ENCODE peak calls at places on chromosomes 7 and 10, in seven cellular contexts. Q, J, S, N, X, H and F are unnamed samples. For H3K36me3, the result is how much of the 10 kb centered on the place peaks cover.

GRCh38 chr7:5677538-5678294 is 103.7 kb downstream of the RNF216 start:
- DNase-seq in Q (peak), J (no peak), S (peak), N (no peak), X (peak), H (peak), F (peak)

GRCh38 chr7:43325595-43325994 is 213.1 kb downstream of the HECW1 start:
- DNase-seq in Q (no peak), J (no peak), S (no peak), N (no peak), X (no peak), H (no peak), F (no peak)

GRCh38 chr10:47435081-47435480 is 48.8 kb downstream of the ANXA8 start:
- DNase-seq in Q (no peak), J (no peak), S (no peak), N (no peak), X (no peak), H (no peak), F (no peak)

GRCh38 chr10:47020491-47020890 is 109.3 kb downstream of the PTPN20 start:
- DNase-seq in Q (no peak), J (no peak), S (peak), N (no peak), X (no peak), H (no peak), F (no peak)

GRCh38 chr10:13990918-13991317 is 339.8 kb downstream of the FRMD4A start:
- DNase-seq in Q (peak), J (no peak), S (peak), N (peak), X (no peak), H (no peak), F (no peak)

GRCh38 chr7:1275685-1276424 is 43.2 kb downstream of the UNCX start:
- DNase-seq in Q (no peak), J (no peak), S (no peak), N (no peak), X (no peak), H (no peak), F (no peak)

GRCh38 chr7:121547341-121548092 is 151.4 kb upstream of the FAM3C start:
- DNase-seq in Q (no peak), J (no peak), S (peak), N (no peak), X (no peak), H (no peak), F (no peak)

GRCh38 chr10:127577376-127577775 is 28.3 kb downstream of the NPS start:
- DNase-seq in Q (no peak), J (no peak), S (peak), N (no peak), X (no peak), H (no peak), F (no peak)

GRCh38 chr10:128775743-128776142 is 649.5 kb upstream of the MKI67 start:
- DNase-seq in Q (no peak), J (no peak), S (no peak), N (no peak), X (no peak), H (no peak), F (no peak)

GRCh38 chr10:124296121-124296812 is 122.5 kb downstream of the OAT start:
- DNase-seq in Q (no peak), J (no peak), S (no peak), N (no peak), X (no peak), H (no peak), F (peak)

GRCh38 chr7:77808517-77808916 is 9.9 kb downstream of the PHTF2 start:
- DNase-seq in Q (no peak), J (no peak), S (no peak), N (no peak), X (no peak), H (no peak), F (no peak)

GRCh38 chr7:155395176-155395797 is 62.6 kb upstream of the EN2 start:
- DNase-seq in Q (no peak), J (no peak), S (no peak), N (no peak), X (no peak), H (no peak), F (no peak)

GRCh38 chr7:11946794-11947193 is 114.8 kb upstream of the THSD7A start:
- DNase-seq in Q (no peak), J (no peak), S (no peak), N (no peak), X (no peak), H (no peak), F (no peak)

GRCh38 chr10:101562231-101562630 is 25.8 kb downstream of the POLL start:
- DNase-seq in Q (no peak), J (no peak), S (no peak), N (no peak), X (no peak), H (no peak), F (no peak)

GRCh38 chr7:115968166-115968565 is 62.4 kb downstream of the TFEC start:
- DNase-seq in Q (no peak), J (no peak), S (no peak), N (no peak), X (no peak), H (no peak), F (no peak)

GRCh38 chr7:45290880-45291279 is 133.3 kb downstream of the RAMP3 start:
- DNase-seq in Q (no peak), J (no peak), S (no peak), N (no peak), X (no peak), H (no peak), F (no peak)

GRCh38 chr10:75051308-75051707 is 60.1 kb upstream of the SAMD8 start:
- DNase-seq in Q (no peak), J (no peak), S (no peak), N (no peak), X (no peak), H (no peak), F (no peak)

GRCh38 chr10:47383254-47384147 is 592 bp downstream of the ZNF488 start:
- DNase-seq in Q (no peak), J (no peak), S (no peak), N (no peak), X (no peak), H (no peak), F (no peak)

GRCh38 chr7:53473371-53473770 is 437.9 kb downstream of the POM121L12 start:
- DNase-seq in Q (no peak), J (no peak), S (no peak), N (no peak), X (no peak), H (no peak), F (no peak)

GRCh38 chr7:18685961-18686360 is 190.4 kb downstream of the HDAC9 start:
- DNase-seq in Q (no peak), J (no peak), S (peak), N (no peak), X (no peak), H (no peak), F (no peak)

GRCh38 chr10:127163632-127164031 is 32.8 kb downstream of the INSYN2A start:
- DNase-seq in Q (no peak), J (no peak), S (no peak), N (no peak), X (no peak), H (no peak), F (no peak)

GRCh38 chr10:22849077-22849810 is 78.6 kb upstream of the ARMC3 start:
- DNase-seq in Q (peak), J (no peak), S (no peak), N (peak), X (peak), H (peak), F (peak)

GRCh38 chr7:66952343-66953043 is 31.5 kb downstream of the TMEM248 start:
- DNase-seq in Q (no peak), J (no peak), S (peak), N (no peak), X (no peak), H (no peak), F (no peak)

GRCh38 chr7:27197137-27198042 is 2.5 kb downstream of the HOXA13 start:
- DNase-seq in Q (no peak), J (no peak), S (no peak), N (no peak), X (no peak), H (no peak), F (no peak)

GRCh38 chr7:25025218-25025671 is 45.3 kb upstream of the OSBPL3 start:
- DNase-seq in Q (no peak), J (no peak), S (peak), N (no peak), X (no peak), H (no peak), F (no peak)

GRCh38 chr10:18767981-18768380 is 108.8 kb downstream of the ARL5B start:
- DNase-seq in Q (no peak), J (no peak), S (no peak), N (no peak), X (no peak), H (no peak), F (no peak)

GRCh38 chr7:79090543-79090942 is 362.9 kb downstream of the MAGI2 start:
- DNase-seq in Q (no peak), J (no peak), S (peak), N (no peak), X (no peak), H (no peak), F (no peak)

GRCh38 chr10:958106-958505 is 26.6 kb upstream of the LARP4B start:
- DNase-seq in Q (no peak), J (no peak), S (no peak), N (no peak), X (no peak), H (no peak), F (no peak)

GRCh38 chr10:114304017-114304565 is 65.0 kb downstream of the VWA2 start:
- DNase-seq in Q (peak), J (no peak), S (peak), N (peak), X (peak), H (peak), F (peak)

GRCh38 chr7:64307254-64308018 is 6.3 kb upstream of the ZNF736 start:
- DNase-seq in Q (peak), J (peak), S (peak), N (peak), X (peak), H (peak), F (peak)

GRCh38 chr10:42875792-42876191 is 93.2 kb downstream of the BMS1 start:
- DNase-seq in Q (no peak), J (no peak), S (peak), N (no peak), X (peak), H (no peak), F (no peak)

GRCh38 chr10:17768957-17769356 is 17.0 kb downstream of the TMEM236 start:
- DNase-seq in Q (no peak), J (no peak), S (peak), N (no peak), X (no peak), H (no peak), F (no peak)

GRCh38 chr10:109616356-109616755 is 307.0 kb downstream of the XPNPEP1 start:
- DNase-seq in Q (no peak), J (no peak), S (no peak), N (no peak), X (no peak), H (no peak), F (no peak)
- TF ChIP-seq POLR2A in Q (no peak), J (no peak), S (no peak), N (no peak), X (no peak), H (no peak), F (no peak)

GRCh38 chr7:114923403-114923713 is 1.5 kb downstream of the MDFIC start:
- DNase-seq in Q (no peak), J (no peak), S (no peak), N (no peak), X (no peak), H (no peak), F (no peak)
- TF ChIP-seq CTCF in Q (no peak), J (no peak), S (no peak), N (no peak), X (no peak), H (no peak), F (no peak)

DNA sequence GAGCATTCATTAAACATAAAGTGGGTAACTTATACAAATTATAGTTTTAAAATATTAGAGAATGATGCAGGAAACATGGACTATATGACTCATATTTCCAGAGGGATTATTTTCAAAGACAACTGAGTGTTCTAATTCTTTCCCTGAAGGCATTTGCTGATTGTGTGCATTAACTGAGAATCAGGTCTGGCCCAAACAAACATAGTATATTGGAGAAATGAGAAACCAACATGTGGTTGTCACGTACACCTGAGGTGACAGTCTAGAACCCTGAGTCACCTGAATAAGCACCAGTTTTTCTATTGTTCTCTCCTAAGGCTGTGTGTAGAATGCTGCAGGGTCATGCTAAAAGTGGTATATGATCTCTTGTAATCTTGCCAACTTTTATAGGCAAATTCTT is 1125.7 kb downstream of the XPNPEP1 start:
- DNase-seq in Q (no peak), J (no peak), S (no peak), N (no peak), X (no peak), H (no peak), F (no peak)
- H3K36me3 ChIP-seq in Q (under half), J (under half), S (under half), N (under half), X (under half), H (under half), F (under half)

GRCh38 chr10:4984971-4985594 is 18.6 kb downstream of the AKR1C2 start:
- DNase-seq in Q (no peak), J (no peak), S (peak), N (no peak), X (no peak), H (no peak), F (peak)

GRCh38 chr10:4982764-4983226 is 19.6 kb downstream of the AKR1C1 start:
- DNase-seq in Q (peak), J (no peak), S (peak), N (no peak), X (no peak), H (no peak), F (no peak)

GRCh38 chr10:4981722-4982471 is 18.7 kb downstream of the AKR1C1 start:
- DNase-seq in Q (peak), J (no peak), S (peak), N (no peak), X (peak), H (peak), F (peak)

GRCh38 chr10:4984223-4984622 is 19.4 kb downstream of the AKR1C2 start:
- DNase-seq in Q (no peak), J (no peak), S (no peak), N (no peak), X (no peak), H (no peak), F (peak)

DNA sequence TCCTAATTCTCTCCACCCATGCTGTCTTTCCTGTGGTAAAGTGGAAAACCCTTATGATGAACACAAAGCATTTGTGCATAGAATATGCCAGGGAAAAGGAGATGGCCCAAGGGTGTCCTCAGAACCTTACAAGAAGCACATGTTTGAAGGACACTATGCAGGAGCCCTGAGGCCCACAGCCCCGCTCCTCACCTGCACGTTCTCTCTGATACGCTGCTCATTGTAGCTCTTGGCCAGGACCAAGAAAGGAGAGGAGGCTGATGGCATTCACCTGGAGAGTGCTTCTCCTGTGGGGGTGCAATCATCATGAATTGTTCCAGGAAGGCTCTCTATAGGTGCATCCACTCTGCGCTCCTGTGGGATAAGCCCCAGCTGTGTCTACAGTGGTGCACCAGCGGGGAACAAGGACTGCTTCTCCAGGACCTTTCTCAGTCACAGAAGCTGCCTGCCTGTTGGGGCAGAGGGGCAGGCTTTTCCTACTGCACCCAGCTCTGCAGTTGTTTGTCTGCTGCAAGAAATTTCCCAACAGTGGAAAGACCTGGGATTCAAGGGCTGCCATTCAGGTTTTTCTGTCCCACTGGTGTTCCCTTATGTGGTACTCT is 19.9 kb downstream of the AKR1C2 start:
- DNase-seq in Q (no peak), J (no peak), S (no peak), N (no peak), X (no peak), H (no peak), F (no peak)
- TF ChIP-seq POLR2A in Q (no peak), J (no peak), S (no peak), N (no peak), X (no peak), H (no peak), F (peak)

GRCh38 chr7:114423218-114423496 is 8.5 kb downstream of the FOXP2 start:
- DNase-seq in Q (no peak), J (no peak), S (no peak), N (no peak), X (no peak), H (no peak), F (no peak)

GRCh38 chr7:114426824-114427223 is 12.2 kb downstream of the FOXP2 start:
- DNase-seq in Q (no peak), J (no peak), S (peak), N (no peak), X (no peak), H (no peak), F (no peak)

GRCh38 chr7:114419441-114420107 is 5.0 kb downstream of the FOXP2 start:
- DNase-seq in Q (no peak), J (no peak), S (peak), N (no peak), X (no peak), H (no peak), F (no peak)

GRCh38 chr7:114426380-114426779 is 11.8 kb downstream of the FOXP2 start:
- DNase-seq in Q (no peak), J (no peak), S (no peak), N (no peak), X (no peak), H (no peak), F (no peak)

DNA sequence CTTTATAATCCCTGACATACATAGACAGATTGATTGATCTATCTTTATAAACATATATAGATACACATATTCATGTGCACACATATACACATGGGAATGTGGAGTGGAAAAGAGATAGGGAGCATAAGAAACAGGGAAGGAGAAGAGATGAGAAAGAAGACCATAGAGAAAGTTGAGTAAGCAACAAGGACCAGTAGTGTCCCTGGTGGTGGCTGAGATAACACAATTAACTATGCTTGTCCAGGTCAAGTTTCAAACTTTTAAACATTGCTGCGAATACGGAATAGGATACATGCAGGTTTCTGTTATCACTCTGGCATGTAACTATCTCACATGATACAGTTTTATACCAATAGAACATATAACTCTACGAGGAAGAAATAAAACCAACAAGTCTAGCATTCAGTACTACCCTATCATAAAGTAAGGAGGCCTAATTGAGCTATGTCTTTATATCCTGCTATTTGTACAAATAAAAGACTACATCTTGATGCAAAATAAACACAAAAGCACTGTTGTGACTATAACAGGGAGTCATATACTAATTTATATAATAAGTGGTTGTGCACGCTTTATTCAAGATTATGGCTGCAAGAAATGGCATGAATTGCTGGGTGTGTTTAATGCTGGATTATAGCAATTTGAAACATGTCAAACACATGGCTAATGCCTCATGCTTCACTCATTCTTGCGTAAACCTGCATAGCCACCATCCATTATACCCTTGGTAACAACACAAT is 8.0 kb downstream of the FOXP2 start:
- DNase-seq in Q (no peak), J (no peak), S (no peak), N (no peak), X (no peak), H (no peak), F (no peak)
- TF ChIP-seq CTCF in Q (peak), J (peak), S (peak), N (no peak), X (no peak), H (no peak), F (no peak)

GRCh38 chr7:99011341-99011705 is 132.6 kb downstream of the SMURF1 start:
- DNase-seq in Q (no peak), J (no peak), S (no peak), N (peak), X (no peak), H (no peak), F (no peak)
- H3K36me3 ChIP-seq in Q (under half), J (half or more), S (half or more), N (under half), X (under half), H (under half), F (under half)

GRCh38 chr10:67812007-67812406 is 26.0 kb downstream of the DNAJC12 start:
- DNase-seq in Q (no peak), J (no peak), S (no peak), N (no peak), X (no peak), H (no peak), F (no peak)
- TF ChIP-seq POLR2A in Q (no peak), J (no peak), S (no peak), N (no peak), X (no peak), H (no peak), F (no peak)